ENCODE peak calls at places on chromosomes 16 and 17, in five cellular contexts. X is fibroblast of pulmonary artery; T is activated T-helper 9 cell treated with anti-CD3 and anti-CD28 coated beads, Interleukin-2, amount 50 U/mL, for 16 hours; Q is esophagus squamous epithelium; P is COR-L47. G is an unnamed sample.

GRCh38 chr17:42422412-42422957 is 571 bp downstream of the CAVIN1 start:
- DNase-seq in X (no peak), T (peak), Q (no peak), P (no peak), G (peak)

GRCh38 chr17:66542183-66542966 is 240.0 kb downstream of the PRKCA start:
- DNase-seq in X (peak), T (no peak), Q (no peak), P (no peak), G (no peak)

GRCh38 chr16:88377961-88378360 is 4.8 kb upstream of the ZNF469 start:
- DNase-seq in X (no peak), T (no peak), Q (no peak), P (no peak), G (no peak)

GRCh38 chr17:33871720-33872535 is 383.2 kb upstream of the CCL2 start:
- DNase-seq in X (no peak), T (no peak), Q (no peak), P (peak), G (no peak)

GRCh38 chr16:85419503-85420408 is 193.4 kb upstream of the GSE1 start:
- DNase-seq in X (no peak), T (no peak), Q (no peak), P (no peak), G (no peak)

GRCh38 chr17:74212913-74213791 is at the start of gene TTYH2:
- DNase-seq in X (peak), T (peak), Q (peak), P (peak), G (peak)

GRCh38 chr17:33385133-33385532 is 92.0 kb upstream of the ASIC2 start:
- DNase-seq in X (no peak), T (no peak), Q (no peak), P (no peak), G (no peak)

GRCh38 chr16:27399969-27400368 is 2.0 kb upstream of the IL21R start:
- DNase-seq in X (no peak), T (no peak), Q (no peak), P (no peak), G (no peak)

GRCh38 chr17:35912339-35912912 is 18.1 kb downstream of the RDM1 start:
- DNase-seq in X (no peak), T (no peak), Q (no peak), P (no peak), G (no peak)

GRCh38 chr17:27320222-27320560 is 26.3 kb downstream of the WSB1 start:
- DNase-seq in X (no peak), T (no peak), Q (no peak), P (no peak), G (no peak)

GRCh38 chr17:4852504-4853075 is 19.4 kb downstream of the MINK1 start:
- DNase-seq in X (peak), T (no peak), Q (no peak), P (no peak), G (peak)